ENCODE peak calls at places on chromosomes 7 and 10, in four cellular contexts. One of them, this sample, is unnamed.
A peak's percentile ranks its signal among the peaks of the same experiment; 100 is the strongest.

GRCh38 chr7:75704928-75705327 is 33.8 kb downstream of the HIP1 start:
- DNase-seq in thoracic aorta: no peak
- DNase-seq in fibroblast of lung: no peak
- DNase-seq in cardiac muscle cell: no peak
- DNase-seq in this sample: no peak

GRCh38 chr10:558891-559766 is 130.3 kb downstream of the DIP2C start:
- DNase-seq in thoracic aorta: no peak
- DNase-seq in cardiac muscle cell: no peak
- DNase-seq in fibroblast of lung: peak; percentile 7
- DNase-seq in this sample: peak; percentile 76

GRCh38 chr10:34814228-34815173 is 595 bp downstream of the PARD3 start:
- DNase-seq in thoracic aorta: no peak
- DNase-seq in cardiac muscle cell: peak; percentile 44
- DNase-seq in fibroblast of lung: peak; percentile 43
- DNase-seq in this sample: peak; percentile 86

GRCh38 chr10:109966961-109967738 is 40.6 kb upstream of the ADD3 start:
- DNase-seq in fibroblast of lung: peak; percentile 73
- DNase-seq in cardiac muscle cell: peak; percentile 83
- DNase-seq in thoracic aorta: no peak
- DNase-seq in this sample: no peak

GRCh38 chr7:27745064-27745583 is 5.2 kb downstream of the TAX1BP1 start:
- DNase-seq in fibroblast of lung: peak; percentile 85
- DNase-seq in thoracic aorta: no peak
- DNase-seq in cardiac muscle cell: peak; percentile 88
- DNase-seq in this sample: no peak

GRCh38 chr10:92405006-92405924 is 114.3 kb downstream of the MARCHF5 start:
- DNase-seq in cardiac muscle cell: no peak
- DNase-seq in fibroblast of lung: no peak
- DNase-seq in thoracic aorta: no peak
- DNase-seq in this sample: no peak

GRCh38 chr10:131436467-131436866 is 124.9 kb upstream of the TCERG1L start:
- DNase-seq in fibroblast of lung: no peak
- DNase-seq in thoracic aorta: no peak
- DNase-seq in cardiac muscle cell: no peak
- DNase-seq in this sample: no peak

GRCh38 chr7:24924375-24924774 is 55.6 kb downstream of the OSBPL3 start:
- DNase-seq in fibroblast of lung: no peak
- DNase-seq in cardiac muscle cell: no peak
- DNase-seq in thoracic aorta: no peak
- DNase-seq in this sample: no peak

GRCh38 chr10:74816824-74817498 is 9.4 kb upstream of the KAT6B start:
- DNase-seq in cardiac muscle cell: no peak
- DNase-seq in fibroblast of lung: no peak
- DNase-seq in thoracic aorta: no peak
- DNase-seq in this sample: no peak

GRCh38 chr10:17665742-17666141 is 21.8 kb downstream of the STAM start:
- DNase-seq in thoracic aorta: no peak
- DNase-seq in fibroblast of lung: peak; percentile 92
- DNase-seq in cardiac muscle cell: peak; percentile 95
- DNase-seq in this sample: no peak

GRCh38 chr7:155284496-155285274 is 13.0 kb upstream of the INSIG1 start:
- DNase-seq in cardiac muscle cell: no peak
- DNase-seq in fibroblast of lung: no peak
- DNase-seq in thoracic aorta: no peak
- DNase-seq in this sample: peak; percentile 34

GRCh38 chr7:14854471-14854870 is 48.1 kb downstream of the DGKB start:
- DNase-seq in thoracic aorta: no peak
- DNase-seq in cardiac muscle cell: no peak
- DNase-seq in fibroblast of lung: no peak
- DNase-seq in this sample: no peak

GRCh38 chr7:47512481-47513176 is 69.3 kb downstream of the TNS3 start:
- DNase-seq in fibroblast of lung: no peak
- DNase-seq in thoracic aorta: no peak
- DNase-seq in cardiac muscle cell: no peak
- DNase-seq in this sample: no peak

GRCh38 chr10:123571978-123572377 is 94.2 kb upstream of the GPR26 start:
- DNase-seq in fibroblast of lung: no peak
- DNase-seq in cardiac muscle cell: no peak
- DNase-seq in thoracic aorta: no peak
- DNase-seq in this sample: no peak

GRCh38 chr10:4767033-4767814 is 58.8 kb upstream of the AKR1E2 start:
- DNase-seq in cardiac muscle cell: peak; percentile 69
- DNase-seq in fibroblast of lung: peak; percentile 45
- DNase-seq in thoracic aorta: no peak
- DNase-seq in this sample: no peak

GRCh38 chr7:17318146-17318545 is 19.7 kb downstream of the AHR start:
- DNase-seq in thoracic aorta: no peak
- DNase-seq in cardiac muscle cell: peak; percentile 94
- DNase-seq in fibroblast of lung: peak; percentile 92
- DNase-seq in this sample: no peak

GRCh38 chr10:3047622-3047995 is 19.7 kb upstream of the PFKP start:
- DNase-seq in fibroblast of lung: no peak
- DNase-seq in thoracic aorta: no peak
- DNase-seq in cardiac muscle cell: no peak
- DNase-seq in this sample: no peak

GRCh38 chr10:17056781-17057191 is 72.8 kb downstream of the CUBN start:
- DNase-seq in thoracic aorta: no peak
- DNase-seq in cardiac muscle cell: peak; percentile 57
- DNase-seq in fibroblast of lung: peak; percentile 73
- DNase-seq in this sample: no peak

GRCh38 chr7:4689668-4690067 is 7.6 kb downstream of the FOXK1 start:
- DNase-seq in thoracic aorta: no peak
- DNase-seq in cardiac muscle cell: no peak
- DNase-seq in fibroblast of lung: no peak
- DNase-seq in this sample: no peak

GRCh38 chr10:1255166-1255565 is 199.0 kb downstream of the WDR37 start:
- DNase-seq in fibroblast of lung: no peak
- DNase-seq in cardiac muscle cell: peak; percentile 2
- DNase-seq in thoracic aorta: no peak
- DNase-seq in this sample: no peak

GRCh38 chr10:58479016-58479415 is 33.7 kb upstream of the BICC1 start:
- DNase-seq in fibroblast of lung: no peak
- DNase-seq in thoracic aorta: no peak
- DNase-seq in cardiac muscle cell: no peak
- DNase-seq in this sample: no peak

GRCh38 chr7:11436317-11436716 is 395.7 kb downstream of the THSD7A start:
- DNase-seq in cardiac muscle cell: peak; percentile 9
- DNase-seq in thoracic aorta: no peak
- DNase-seq in fibroblast of lung: peak; percentile 56
- DNase-seq in this sample: no peak

GRCh38 chr7:109256762-109257560 is 687.3 kb downstream of the DNAJB9 start:
- DNase-seq in cardiac muscle cell: no peak
- DNase-seq in thoracic aorta: no peak
- DNase-seq in fibroblast of lung: no peak
- DNase-seq in this sample: no peak

GRCh38 chr10:126133906-126134703 is 237.7 kb downstream of the FANK1 start:
- DNase-seq in cardiac muscle cell: peak; percentile 75
- DNase-seq in thoracic aorta: no peak
- DNase-seq in fibroblast of lung: peak; percentile 80
- DNase-seq in this sample: no peak

GRCh38 chr10:84820596-84820995 is 492.2 kb downstream of the CCSER2 start:
- DNase-seq in cardiac muscle cell: no peak
- DNase-seq in fibroblast of lung: no peak
- DNase-seq in thoracic aorta: no peak
- DNase-seq in this sample: no peak

GRCh38 chr10:3783313-3783689 is 1.7 kb downstream of the KLF6 start:
- DNase-seq in thoracic aorta: no peak
- DNase-seq in fibroblast of lung: peak; percentile 84
- DNase-seq in cardiac muscle cell: peak; percentile 95
- DNase-seq in this sample: no peak

GRCh38 chr7:149003018-149003417 is 25.3 kb downstream of the PDIA4 start:
- DNase-seq in fibroblast of lung: no peak
- DNase-seq in cardiac muscle cell: no peak
- DNase-seq in thoracic aorta: no peak
- DNase-seq in this sample: no peak

GRCh38 chr7:111903797-111904196 is 302.4 kb downstream of the DOCK4 start:
- DNase-seq in fibroblast of lung: peak; percentile 6
- DNase-seq in thoracic aorta: no peak
- DNase-seq in cardiac muscle cell: no peak
- DNase-seq in this sample: no peak

GRCh38 chr7:101671783-101672356 is 42.8 kb upstream of the MYL10 start:
- DNase-seq in fibroblast of lung: no peak
- DNase-seq in thoracic aorta: no peak
- DNase-seq in cardiac muscle cell: no peak
- DNase-seq in this sample: no peak

GRCh38 chr10:5663692-5664427 is 2.5 kb downstream of the ASB13 start:
- DNase-seq in thoracic aorta: no peak
- DNase-seq in fibroblast of lung: no peak
- DNase-seq in cardiac muscle cell: no peak
- DNase-seq in this sample: no peak

GRCh38 chr10:116710021-116710420 is 32.3 kb downstream of the HSPA12A start:
- DNase-seq in thoracic aorta: no peak
- DNase-seq in fibroblast of lung: no peak
- DNase-seq in cardiac muscle cell: no peak
- DNase-seq in this sample: no peak

GRCh38 chr10:116707981-116708380 is 34.4 kb downstream of the HSPA12A start:
- DNase-seq in thoracic aorta: no peak
- DNase-seq in cardiac muscle cell: no peak
- DNase-seq in fibroblast of lung: peak; percentile 19
- DNase-seq in this sample: no peak

GRCh38 chr10:116706281-116706680 is 36.1 kb downstream of the HSPA12A start:
- DNase-seq in cardiac muscle cell: no peak
- DNase-seq in fibroblast of lung: no peak
- DNase-seq in thoracic aorta: no peak
- DNase-seq in this sample: no peak

GRCh38 chr10:116708386-116708785 is 34.0 kb downstream of the HSPA12A start:
- DNase-seq in fibroblast of lung: peak; percentile 94
- DNase-seq in thoracic aorta: no peak
- DNase-seq in cardiac muscle cell: peak; percentile 74
- DNase-seq in this sample: no peak

DNA sequence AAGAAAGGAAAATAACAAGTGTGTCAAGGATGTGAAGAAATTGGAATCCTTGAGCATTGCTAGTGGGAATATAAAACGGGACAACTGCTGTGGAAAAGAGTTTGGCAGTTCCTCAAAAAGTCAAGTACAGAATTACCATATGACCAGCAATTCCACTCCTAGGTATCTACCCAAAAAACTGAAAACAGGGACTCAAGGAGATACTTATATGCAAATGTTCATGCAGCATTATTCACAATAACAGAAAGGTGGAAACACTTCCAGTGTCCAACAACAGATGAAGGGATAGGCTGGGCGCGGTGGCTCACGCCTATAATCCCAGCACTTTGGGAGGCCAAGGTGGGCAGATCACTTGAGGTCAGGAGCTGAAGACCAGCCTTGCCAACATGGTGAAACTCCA is 33.5 kb downstream of the HSPA12A start:
- DNase-seq in thoracic aorta: no peak
- DNase-seq in cardiac muscle cell: no peak
- DNase-seq in fibroblast of lung: no peak
- DNase-seq in this sample: no peak
- H3K4me3 ChIP-seq in thoracic aorta: no peak overlapping the region
- H3K4me3 ChIP-seq in cardiac muscle cell: no peak overlapping the region
- H3K4me3 ChIP-seq in fibroblast of lung: no peak overlapping the region
- H3K4me3 ChIP-seq in this sample: no peak overlapping the region

GRCh38 chr10:101064415-101065030 is 2.7 kb downstream of the KAZALD1 start:
- DNase-seq in cardiac muscle cell: no peak
- DNase-seq in thoracic aorta: no peak
- DNase-seq in fibroblast of lung: no peak
- DNase-seq in this sample: no peak

GRCh38 chr10:101062231-101063161 is 707 bp downstream of the KAZALD1 start:
- DNase-seq in fibroblast of lung: peak; percentile 54
- DNase-seq in thoracic aorta: no peak
- DNase-seq in cardiac muscle cell: peak; percentile 59
- DNase-seq in this sample: no peak

GRCh38 chr10:101063162-101063525 is 1.4 kb downstream of the KAZALD1 start:
- DNase-seq in cardiac muscle cell: no peak
- DNase-seq in fibroblast of lung: no peak
- DNase-seq in thoracic aorta: no peak
- DNase-seq in this sample: no peak

GRCh38 chr10:101065479-101066145 is 3.8 kb downstream of the KAZALD1 start:
- DNase-seq in cardiac muscle cell: peak; percentile 32
- DNase-seq in thoracic aorta: no peak
- DNase-seq in fibroblast of lung: no peak
- DNase-seq in this sample: no peak

GRCh38 chr10:101063548-101064414 is 2.0 kb downstream of the KAZALD1 start:
- DNase-seq in thoracic aorta: no peak
- DNase-seq in cardiac muscle cell: no peak
- DNase-seq in fibroblast of lung: no peak
- DNase-seq in this sample: no peak
- H3K4me3 ChIP-seq in thoracic aorta: peak overlapping the region; percentile 90
- H3K4me3 ChIP-seq in cardiac muscle cell: no peak overlapping the region
- H3K4me3 ChIP-seq in fibroblast of lung: peak overlapping the region; percentile 98
- H3K4me3 ChIP-seq in this sample: no peak overlapping the region

GRCh38 chr10:114033566-114033965 is 10.1 kb upstream of the ADRB1 start:
- DNase-seq in fibroblast of lung: no peak
- DNase-seq in thoracic aorta: no peak
- DNase-seq in cardiac muscle cell: no peak
- DNase-seq in this sample: no peak
- H3K4me3 ChIP-seq in fibroblast of lung: no peak overlapping the region
- H3K4me3 ChIP-seq in thoracic aorta: no peak overlapping the region
- H3K4me3 ChIP-seq in cardiac muscle cell: no peak overlapping the region
- H3K4me3 ChIP-seq in this sample: no peak overlapping the region

DNA sequence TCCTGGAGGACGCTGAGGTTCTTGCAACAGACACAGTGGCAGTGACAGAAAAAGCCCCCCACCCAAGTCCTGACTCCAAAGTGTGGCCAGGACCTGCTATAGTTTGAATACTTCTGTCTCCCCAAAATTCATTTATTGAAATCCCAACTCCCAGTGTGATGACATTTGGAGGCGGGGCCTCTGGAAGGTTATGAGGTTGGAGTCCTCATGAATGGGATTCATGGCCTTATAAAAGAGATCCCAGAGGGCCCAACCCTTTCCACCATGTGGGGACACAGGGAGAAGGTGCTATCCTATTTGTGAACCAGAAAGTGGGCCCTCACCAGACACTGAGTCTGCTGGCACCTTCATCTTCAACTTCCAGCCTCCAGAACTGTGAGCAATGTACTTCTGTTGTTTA is 18.3 kb downstream of the ANXA11 start:
- DNase-seq in cardiac muscle cell: no peak
- DNase-seq in fibroblast of lung: no peak
- DNase-seq in thoracic aorta: no peak
- DNase-seq in this sample: no peak
- H3K4me3 ChIP-seq in cardiac muscle cell: no peak overlapping the region
- H3K4me3 ChIP-seq in fibroblast of lung: no peak overlapping the region
- H3K4me3 ChIP-seq in thoracic aorta: no peak overlapping the region
- H3K4me3 ChIP-seq in this sample: no peak overlapping the region

DNA sequence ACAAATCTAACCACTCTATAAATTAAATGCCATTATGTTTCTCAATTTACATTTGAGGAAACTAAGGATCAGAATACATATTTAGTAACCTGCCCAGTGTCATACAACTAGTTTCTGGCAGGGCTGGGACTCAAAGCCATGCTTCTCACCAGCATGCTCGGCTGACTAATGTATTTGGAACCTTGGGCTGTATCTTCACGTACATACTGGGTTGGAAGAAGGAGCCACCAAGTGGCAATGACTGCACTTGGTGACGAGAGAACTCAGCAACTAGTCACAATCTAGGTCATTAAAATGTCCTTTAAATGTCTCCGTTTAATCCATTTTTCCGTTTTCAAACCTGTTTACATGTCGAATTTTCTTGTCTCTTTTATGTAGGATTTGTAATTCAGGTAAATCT is 42.9 kb downstream of the CHRM2 start:
- DNase-seq in thoracic aorta: no peak
- DNase-seq in fibroblast of lung: peak; percentile 64
- DNase-seq in cardiac muscle cell: no peak
- DNase-seq in this sample: no peak
- H3K4me3 ChIP-seq in thoracic aorta: no peak overlapping the region
- H3K4me3 ChIP-seq in fibroblast of lung: no peak overlapping the region
- H3K4me3 ChIP-seq in cardiac muscle cell: no peak overlapping the region
- H3K4me3 ChIP-seq in this sample: no peak overlapping the region